ENCODE peak calls at places on chromosomes 6 and 20, in ten cellular contexts. U, L, Q, K, T, F, N, B, C and Y are unnamed samples.

GRCh38 chr20:33666293-33667244 is at the start of gene ACTL10:
- DNase-seq in U (peak), L (peak), Q (peak), K (peak), T (peak), F (peak), N (peak), B (peak), C (peak), Y (peak)

GRCh38 chr6:37673436-37673835 is 24.2 kb downstream of the MDGA1 start:
- DNase-seq in U (no peak), L (no peak), Q (no peak), K (no peak), T (no peak), F (no peak), N (no peak), B (no peak), C (no peak), Y (no peak)

GRCh38 chr6:1636971-1637871 is 27.5 kb downstream of the FOXC1 start:
- DNase-seq in U (peak), L (no peak), Q (no peak), K (no peak), T (no peak), F (no peak), N (no peak), B (no peak), C (no peak), Y (no peak)

GRCh38 chr6:101722991-101723579 is 329.6 kb downstream of the GRIK2 start:
- DNase-seq in U (no peak), L (peak), Q (no peak), K (no peak), T (peak), F (peak), N (no peak), B (no peak), C (no peak), Y (no peak)

GRCh38 chr20:56439784-56440291 is 27.8 kb downstream of the CASS4 start:
- DNase-seq in U (peak), L (peak), Q (no peak), K (no peak), T (peak), F (peak), N (no peak), B (no peak), C (peak), Y (no peak)

GRCh38 chr20:53748821-53749402 is 155.3 kb upstream of the ZNF217 start:
- DNase-seq in U (no peak), L (peak), Q (no peak), K (no peak), T (peak), F (peak), N (no peak), B (no peak), C (no peak), Y (no peak)

GRCh38 chr6:40397287-40398033 is 189.7 kb downstream of the LRFN2 start:
- DNase-seq in U (no peak), L (no peak), Q (no peak), K (no peak), T (no peak), F (no peak), N (no peak), B (no peak), C (no peak), Y (no peak)

GRCh38 chr6:56795852-56796532 is 153.3 kb upstream of the DST start:
- DNase-seq in U (no peak), L (peak), Q (no peak), K (no peak), T (peak), F (peak), N (no peak), B (no peak), C (no peak), Y (no peak)

GRCh38 chr6:41733707-41734665 is 1.4 kb downstream of the TFEB start:
- DNase-seq in U (peak), L (peak), Q (peak), K (peak), T (peak), F (peak), N (peak), B (peak), C (peak), Y (peak)

GRCh38 chr6:168616807-168617756 is 176.1 kb downstream of the SMOC2 start:
- DNase-seq in U (no peak), L (no peak), Q (no peak), K (no peak), T (no peak), F (no peak), N (peak), B (no peak), C (no peak), Y (no peak)